ENCODE peak calls at places on chromosomes 11 and 22, in five cellular contexts. V is esophagus squamous epithelium, F is prostate gland, P is LNCaP clone FGC, H is HCT116. Q is an unnamed sample.

GRCh38 chr11:48210052-48210451 is 6.6 kb upstream of the OR4B1 start:
- DNase-seq in V (no peak), F (no peak), P (no peak), H (no peak), Q (no peak)

GRCh38 chr11:45096636-45097035 is 49.8 kb upstream of the PRDM11 start:
- DNase-seq in V (no peak), F (no peak), P (no peak), H (no peak), Q (no peak)

GRCh38 chr11:26734706-26735105 is 12.8 kb upstream of the SLC5A12 start:
- DNase-seq in V (no peak), F (no peak), P (no peak), H (no peak), Q (no peak)

GRCh38 chr11:9806946-9807687 is 143.2 kb downstream of the SWAP70 start:
- DNase-seq in V (no peak), F (no peak), P (no peak), H (no peak), Q (no peak)

GRCh38 chr11:112200252-112200651 is 24.9 kb downstream of the BCO2 start:
- DNase-seq in V (no peak), F (no peak), P (peak), H (no peak), Q (no peak)

GRCh38 chr11:133157180-133157579 is 375.1 kb downstream of the OPCML start:
- DNase-seq in V (no peak), F (no peak), P (no peak), H (no peak), Q (no peak)

GRCh38 chr11:15843309-15843857 is 513.0 kb downstream of the SOX6 start:
- DNase-seq in V (no peak), F (peak), P (no peak), H (no peak), Q (no peak)

GRCh38 chr11:78365381-78365792 is 52.2 kb downstream of the GAB2 start:
- DNase-seq in V (no peak), F (no peak), P (no peak), H (peak), Q (no peak)

GRCh38 chr11:80698646-80699045 is 1257.8 kb upstream of the TENM4 start:
- DNase-seq in V (no peak), F (no peak), P (no peak), H (no peak), Q (no peak)

GRCh38 chr11:16986434-16987204 is 27.6 kb downstream of the PLEKHA7 start:
- DNase-seq in V (no peak), F (peak), P (peak), H (no peak), Q (no peak)

GRCh38 chr11:57777969-57778317 is 16.3 kb downstream of the CTNND1 start:
- DNase-seq in V (no peak), F (peak), P (no peak), H (no peak), Q (no peak)

GRCh38 chr11:64456509-64457320 is 97.8 kb downstream of the RPS6KA4 start:
- DNase-seq in V (no peak), F (no peak), P (no peak), H (no peak), Q (no peak)

GRCh38 chr22:49411236-49411635 is 416.4 kb downstream of the BRD1 start:
- DNase-seq in V (no peak), F (no peak), P (no peak), H (no peak), Q (no peak)

GRCh38 chr11:23278121-23278520 is 417.8 kb upstream of the CCDC179 start:
- DNase-seq in V (no peak), F (no peak), P (no peak), H (no peak), Q (no peak)

GRCh38 chr22:43945632-43946390 is 9.4 kb upstream of the SAMM50 start:
- DNase-seq in V (no peak), F (peak), P (no peak), H (peak), Q (no peak)

GRCh38 chr22:27476729-27477128 is 324.8 kb downstream of the MN1 start:
- DNase-seq in V (no peak), F (no peak), P (no peak), H (peak), Q (no peak)

GRCh38 chr11:19316434-19316833 is 75.7 kb upstream of the E2F8 start:
- DNase-seq in V (no peak), F (peak), P (no peak), H (no peak), Q (no peak)

GRCh38 chr22:48755332-48755949 is 1072.2 kb downstream of the BRD1 start:
- DNase-seq in V (no peak), F (no peak), P (no peak), H (no peak), Q (no peak)

GRCh38 chr11:128735935-128736610 is 42.2 kb downstream of the FLI1 start:
- DNase-seq in V (no peak), F (no peak), P (no peak), H (no peak), Q (no peak)

GRCh38 chr11:849951-850776 is 7.5 kb downstream of the TSPAN4 start:
- DNase-seq in V (no peak), F (no peak), P (no peak), H (no peak), Q (no peak)

GRCh38 chr11:92489831-92490399 is 265.3 kb downstream of the FAT3 start:
- DNase-seq in V (no peak), F (no peak), P (no peak), H (no peak), Q (no peak)

GRCh38 chr22:38464992-38465672 is 2.8 kb upstream of the KDELR3 start:
- DNase-seq in V (no peak), F (no peak), P (no peak), H (no peak), Q (no peak)

GRCh38 chr22:36375071-36375980 is 12.4 kb downstream of the MYH9 start:
- DNase-seq in V (no peak), F (no peak), P (no peak), H (no peak), Q (no peak)

GRCh38 chr11:3044004-3044403 is 13.2 kb downstream of the CARS1 start:
- DNase-seq in V (no peak), F (no peak), P (no peak), H (no peak), Q (no peak)

GRCh38 chr11:2816517-2816916 is 69.1 kb downstream of the CDKN1C start:
- DNase-seq in V (no peak), F (no peak), P (no peak), H (no peak), Q (no peak)

GRCh38 chr11:112625816-112626215 is 335.4 kb upstream of the NCAM1 start:
- DNase-seq in V (no peak), F (no peak), P (no peak), H (no peak), Q (no peak)

GRCh38 chr22:31977141-31977781 is 32.9 kb downstream of the YWHAH start:
- DNase-seq in V (no peak), F (peak), P (peak), H (peak), Q (peak)

GRCh38 chr11:206516-207212 is 535 bp downstream of the BET1L start:
- DNase-seq in V (no peak), F (no peak), P (no peak), H (no peak), Q (no peak)

GRCh38 chr11:9688716-9689511 is 25.0 kb downstream of the SWAP70 start:
- DNase-seq in V (no peak), F (peak), P (no peak), H (no peak), Q (no peak)

GRCh38 chr22:48782817-48783511 is 1044.7 kb downstream of the BRD1 start:
- DNase-seq in V (no peak), F (no peak), P (no peak), H (peak), Q (no peak)

GRCh38 chr22:27278986-27279385 is 522.6 kb downstream of the MN1 start:
- DNase-seq in V (no peak), F (peak), P (peak), H (no peak), Q (no peak)

GRCh38 chr11:125626381-125626950 is 1.5 kb downstream of the CHEK1 start:
- DNase-seq in V (no peak), F (no peak), P (peak), H (no peak), Q (no peak)
- TF ChIP-seq CTCF in V (no peak), F (no peak), P (peak), H (peak), Q (peak)

DNA sequence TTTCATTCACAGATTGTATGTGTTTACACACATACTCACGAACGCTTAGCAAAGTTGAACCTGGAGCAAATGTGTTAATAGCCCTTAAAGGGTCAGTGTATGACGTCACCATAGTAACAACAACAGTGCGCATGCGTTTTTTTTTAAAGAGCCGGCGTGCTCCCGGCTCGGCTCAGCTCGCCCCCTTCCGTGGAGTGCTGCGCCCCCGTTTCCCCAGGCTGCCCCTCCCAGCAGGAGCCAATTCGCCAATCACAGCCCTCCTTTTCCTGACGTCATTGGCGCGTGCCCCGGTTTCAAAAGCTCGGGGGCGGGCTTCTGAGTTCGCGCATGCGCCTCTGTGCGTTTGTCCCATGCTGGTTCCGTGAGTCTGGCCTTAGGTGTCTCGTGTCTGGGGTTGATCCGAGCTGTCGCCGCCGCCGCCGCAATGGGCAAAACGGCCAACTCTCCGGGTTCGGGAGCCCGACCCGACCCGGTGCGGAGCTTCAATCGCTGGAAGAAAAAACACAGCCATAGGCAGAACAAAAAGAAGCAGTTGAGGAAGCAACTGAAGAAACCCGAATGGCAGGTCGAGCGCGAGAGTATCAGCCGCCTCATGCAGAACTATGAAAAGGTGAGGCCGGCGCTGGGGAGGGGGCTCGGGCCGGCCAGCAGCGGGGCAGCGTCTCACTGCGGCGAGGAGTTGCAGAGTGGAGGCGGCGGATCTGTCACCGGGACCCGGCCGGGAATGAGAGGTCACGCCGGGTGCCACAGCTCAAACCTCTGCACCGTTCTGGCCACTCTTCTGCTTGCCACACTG is at the start of gene DDX10:
- DNase-seq in V (peak), F (peak), P (peak), H (peak), Q (peak)
- TF ChIP-seq CTCF in V (no peak), F (peak), P (peak), H (peak), Q (no peak)

DNA sequence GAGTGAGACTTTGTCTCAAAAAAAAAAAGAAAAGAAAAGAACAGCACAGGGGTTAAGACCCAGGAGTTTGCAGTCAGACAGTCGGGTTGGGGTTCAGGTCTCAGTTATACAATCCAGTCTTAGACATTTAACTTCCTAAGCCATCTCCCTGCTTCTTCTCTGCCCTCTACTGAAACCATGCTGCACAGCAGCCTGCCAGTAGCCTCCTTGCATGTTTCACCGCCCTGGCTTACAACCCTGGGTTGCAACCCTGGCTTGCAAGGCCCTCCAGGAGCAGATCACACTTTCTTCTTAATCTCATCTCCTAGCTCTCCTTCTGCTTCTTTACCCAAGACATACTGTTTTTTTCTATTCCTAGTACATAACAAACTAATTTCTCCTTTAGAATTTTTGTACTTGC is 5.9 kb upstream of the B3GAT3 start:
- DNase-seq in V (no peak), F (no peak), P (no peak), H (no peak), Q (no peak)
- TF ChIP-seq CTCF in V (peak), F (no peak), P (no peak), H (no peak), Q (no peak)

DNA sequence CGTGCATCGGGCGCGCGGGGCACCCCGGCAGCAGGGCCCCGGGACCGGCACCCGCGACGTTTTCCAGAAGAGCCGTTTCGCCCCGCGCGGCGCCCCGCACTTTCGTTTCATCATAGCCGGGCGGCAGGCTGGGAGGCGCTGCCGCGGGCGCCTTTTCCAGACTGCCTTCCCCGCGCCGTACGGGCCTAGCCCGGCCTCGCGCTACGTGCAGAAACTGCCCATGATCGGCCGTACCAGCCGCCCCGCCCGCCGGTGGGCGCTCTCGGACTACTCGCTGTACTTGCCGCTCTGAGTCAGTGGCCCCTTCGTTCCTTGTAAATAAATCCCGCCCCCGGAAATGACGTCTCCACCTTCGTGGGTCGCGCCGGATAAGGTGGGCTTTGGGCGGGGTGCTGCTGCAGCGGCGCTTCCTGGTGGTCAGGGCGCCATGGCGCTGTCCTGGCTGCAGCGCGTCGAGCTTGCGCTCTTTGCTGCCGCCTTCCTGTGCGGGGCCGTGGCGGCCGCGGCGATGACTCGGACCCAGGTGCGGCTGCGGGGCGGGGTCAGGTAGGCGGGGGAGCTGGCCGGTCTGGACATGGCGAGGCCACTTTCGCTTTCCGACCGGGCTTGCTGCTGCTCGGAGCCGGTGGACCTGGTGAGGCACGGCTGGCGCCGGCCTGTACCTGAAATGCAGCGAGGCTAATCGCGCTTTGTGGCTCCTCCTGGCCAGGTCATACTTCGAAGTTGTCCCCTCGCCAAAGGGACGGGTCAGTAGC is at the start of gene TMEM179B:
- DNase-seq in V (peak), F (peak), P (peak), H (peak), Q (peak)
- TF ChIP-seq CTCF in V (peak), F (peak), P (peak), H (peak), Q (peak)

GRCh38 chr11:116542386-116542785 is 230.4 kb downstream of the BUD13 start:
- DNase-seq in V (no peak), F (no peak), P (no peak), H (no peak), Q (no peak)
- TF ChIP-seq CTCF in V (no peak), F (no peak), P (no peak), H (no peak), Q (no peak)

GRCh38 chr11:124633355-124633754 is 10.7 kb downstream of the TBRG1 start:
- DNase-seq in V (no peak), F (no peak), P (no peak), H (no peak), Q (no peak)
- TF ChIP-seq CTCF in V (peak), F (peak), P (peak), H (peak), Q (peak)

DNA sequence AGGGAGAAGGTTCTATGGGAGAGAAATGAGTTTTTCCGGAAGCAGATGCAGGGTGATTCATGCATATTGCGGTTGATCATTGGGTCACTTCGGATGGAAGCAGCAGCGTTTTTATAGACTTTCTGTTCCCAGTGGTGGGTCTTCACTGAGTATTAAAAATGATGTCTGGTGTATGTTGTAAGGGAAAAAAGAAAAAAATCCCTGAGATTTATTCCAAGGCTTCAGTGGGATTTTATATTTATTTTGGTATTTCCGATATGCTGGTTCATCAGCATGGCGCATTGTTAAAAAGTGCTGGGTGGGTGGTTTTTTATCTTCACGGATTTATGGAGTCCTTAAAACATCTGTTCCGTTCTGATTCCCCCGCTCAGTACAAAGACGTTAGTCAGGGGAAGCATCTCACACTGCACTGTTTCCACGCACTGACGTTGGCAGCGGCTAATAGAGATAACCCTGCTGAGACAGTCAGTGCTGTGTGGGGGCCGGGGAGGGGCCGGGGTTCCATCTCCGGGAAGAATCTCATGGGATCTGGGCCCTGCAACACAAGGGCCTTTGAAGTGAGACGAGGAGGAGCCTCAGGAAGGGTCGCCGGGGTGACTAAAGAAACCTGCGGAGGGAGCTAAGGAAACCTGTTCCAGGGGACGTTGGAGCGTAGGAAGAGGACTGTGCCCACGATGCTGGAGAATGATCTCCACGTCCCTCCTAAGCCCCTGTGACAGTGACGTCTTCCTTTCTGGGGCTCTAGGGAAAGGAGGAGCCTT is 390.0 kb downstream of the NTM start:
- DNase-seq in V (no peak), F (no peak), P (no peak), H (no peak), Q (no peak)
- TF ChIP-seq CTCF in V (no peak), F (no peak), P (no peak), H (no peak), Q (no peak)

GRCh38 chr11:71112990-71113389 is 139.4 kb downstream of the SHANK2 start:
- DNase-seq in V (no peak), F (peak), P (peak), H (no peak), Q (no peak)
- TF ChIP-seq CTCF in V (no peak), F (no peak), P (peak), H (no peak), Q (no peak)